ENCODE peak calls at places on chromosomes 5 and 9, in six cellular contexts. O, Q, U, I, K and M are unnamed samples.

GRCh38 chr5:124034963-124035362 is 523.0 kb downstream of the CSNK1G3 start:
- DNase-seq in O (no peak), Q (no peak), U (no peak), I (no peak), K (no peak), M (no peak)

GRCh38 chr9:14321517-14322125 is 7.7 kb upstream of the NFIB start:
- DNase-seq in O (peak), Q (no peak), U (no peak), I (no peak), K (no peak), M (no peak)

GRCh38 chr9:133825555-133826198 is 87.5 kb upstream of the SARDH start:
- DNase-seq in O (peak), Q (peak), U (no peak), I (no peak), K (peak), M (no peak)

GRCh38 chr5:93925321-93925720 is 183.9 kb upstream of the POU5F2 start:
- DNase-seq in O (no peak), Q (no peak), U (no peak), I (peak), K (no peak), M (no peak)

GRCh38 chr9:117403403-117403811 is 11.4 kb downstream of the ASTN2 start:
- DNase-seq in O (no peak), Q (no peak), U (peak), I (no peak), K (no peak), M (peak)

GRCh38 chr9:118023649-118024048 is 319.4 kb downstream of the TLR4 start:
- DNase-seq in O (no peak), Q (no peak), U (no peak), I (no peak), K (no peak), M (no peak)

GRCh38 chr9:124390812-124391658 is 24.2 kb downstream of the PSMB7 start:
- DNase-seq in O (no peak), Q (no peak), U (no peak), I (peak), K (no peak), M (no peak)

GRCh38 chr5:194102-194501 is 2.8 kb downstream of the LRRC14B start:
- DNase-seq in O (no peak), Q (peak), U (no peak), I (no peak), K (no peak), M (no peak)

GRCh38 chr9:4334439-4334838 is 34.6 kb upstream of the GLIS3 start:
- DNase-seq in O (no peak), Q (peak), U (peak), I (no peak), K (no peak), M (no peak)

GRCh38 chr5:128586848-128587247 is 48.8 kb upstream of the FBN2 start:
- DNase-seq in O (no peak), Q (no peak), U (no peak), I (no peak), K (no peak), M (no peak)

GRCh38 chr5:53105611-53106300 is 3.8 kb downstream of the MOCS2 start:
- DNase-seq in O (no peak), Q (no peak), U (no peak), I (no peak), K (no peak), M (no peak)

GRCh38 chr9:83059417-83059816 is 3.5 kb downstream of the RASEF start:
- DNase-seq in O (no peak), Q (no peak), U (no peak), I (no peak), K (no peak), M (no peak)

GRCh38 chr9:8859416-8859815 is 1059.8 kb upstream of the DMAC1 start:
- DNase-seq in O (no peak), Q (no peak), U (no peak), I (no peak), K (no peak), M (no peak)

GRCh38 chr5:179251276-179251969 is 93.8 kb downstream of the ADAMTS2 start:
- DNase-seq in O (no peak), Q (no peak), U (peak), I (no peak), K (no peak), M (no peak)

GRCh38 chr5:75869891-75870290 is 152.7 kb upstream of the POC5 start:
- DNase-seq in O (no peak), Q (no peak), U (no peak), I (peak), K (no peak), M (no peak)
- H3K27ac ChIP-seq in O (no peak), Q (no peak), U (no peak), I (no peak), K (no peak), M (no peak)

DNA sequence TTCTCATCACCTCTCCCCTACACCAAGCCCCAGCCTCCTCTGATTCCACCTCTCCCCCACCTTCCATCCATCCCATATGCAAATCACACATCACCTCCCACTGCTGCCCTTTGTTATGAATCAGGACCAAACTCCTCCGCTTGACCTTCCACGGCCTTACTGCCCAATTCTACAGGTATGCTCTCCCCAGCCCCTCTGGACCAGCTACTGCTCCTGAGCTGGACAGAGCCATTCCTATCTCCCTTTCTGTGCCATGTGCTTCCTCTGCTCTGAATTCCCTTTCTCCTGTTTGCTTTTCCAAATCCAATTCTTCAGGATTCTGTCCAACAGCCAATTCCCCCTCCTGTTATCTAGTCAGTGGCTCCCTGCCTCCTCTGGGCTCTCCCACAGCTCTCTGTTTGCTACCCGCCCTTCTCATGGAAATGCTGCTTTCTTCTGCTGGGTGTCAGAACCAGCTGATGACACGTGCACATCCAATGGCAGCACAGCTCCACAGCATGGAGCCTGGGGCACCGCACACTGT is 8.3 kb downstream of the FABP6 start:
- DNase-seq in O (no peak), Q (no peak), U (peak), I (no peak), K (no peak), M (no peak)
- H3K27ac ChIP-seq in O (no peak), Q (no peak), U (no peak), I (no peak), K (no peak), M (no peak)

GRCh38 chr9:97695390-97695789 is 1.8 kb downstream of the XPA start:
- DNase-seq in O (no peak), Q (no peak), U (no peak), I (no peak), K (no peak), M (no peak)

GRCh38 chr9:97694768-97695167 is 2.4 kb downstream of the XPA start:
- DNase-seq in O (no peak), Q (no peak), U (no peak), I (no peak), K (no peak), M (no peak)

GRCh38 chr9:97688654-97689053 is 8.5 kb downstream of the XPA start:
- DNase-seq in O (no peak), Q (no peak), U (no peak), I (no peak), K (no peak), M (no peak)

GRCh38 chr9:97689401-97689800 is 7.7 kb downstream of the XPA start:
- DNase-seq in O (no peak), Q (no peak), U (no peak), I (peak), K (no peak), M (no peak)
- H3K27ac ChIP-seq in O (no peak), Q (no peak), U (no peak), I (no peak), K (no peak), M (no peak)

DNA sequence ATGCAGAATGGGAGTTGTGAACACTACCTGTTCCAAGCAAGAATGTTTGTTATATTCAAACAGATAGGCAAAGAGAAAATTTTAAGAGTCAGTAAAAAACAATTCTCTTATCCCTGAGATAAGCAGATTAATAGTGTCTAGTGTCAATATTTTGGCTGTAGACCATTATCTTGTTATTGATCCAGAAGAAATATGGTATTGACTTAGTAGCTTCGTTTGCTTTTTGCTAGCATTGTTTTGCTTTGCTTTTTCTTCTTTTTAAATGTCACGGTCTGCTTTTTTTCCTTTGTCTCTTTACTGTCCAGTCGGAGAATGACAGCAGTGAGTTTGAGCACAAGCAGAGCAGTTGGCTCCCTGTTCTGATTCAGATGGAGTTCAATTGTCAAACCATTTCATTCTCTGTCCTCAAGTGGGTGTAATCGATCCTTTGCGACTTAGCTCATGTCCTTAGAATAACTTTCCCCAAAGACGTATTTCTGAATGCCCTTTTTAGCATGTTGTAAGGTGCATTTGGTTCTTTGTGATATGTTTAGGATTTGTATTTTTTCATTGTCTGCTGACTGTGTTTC is 29.3 kb downstream of the FUBP3 start:
- DNase-seq in O (no peak), Q (no peak), U (no peak), I (no peak), K (no peak), M (no peak)
- H3K27ac ChIP-seq in O (no peak), Q (no peak), U (no peak), I (no peak), K (no peak), M (no peak)